ENCODE peak calls at places on chromosome 7, in seven cellular contexts. One of them, this sample, is unnamed.

GRCh38 chr7:116592445-116592844 is 67.6 kb downstream of the CAV1 start:
- DNase-seq in K562: peak; percentile 23
- DNase-seq in HepG2: no peak
- DNase-seq in SK-N-SH: no peak
- DNase-seq in GM12878: no peak
- DNase-seq in H1: no peak
- DNase-seq in HCT116: no peak
- DNase-seq in this sample: no peak

GRCh38 chr7:31651800-31652326 is 35.2 kb upstream of the PPP1R17 start:
- DNase-seq in K562: no peak
- DNase-seq in HepG2: no peak
- DNase-seq in SK-N-SH: no peak
- DNase-seq in HCT116: no peak
- DNase-seq in GM12878: no peak
- DNase-seq in H1: peak; percentile 5
- DNase-seq in this sample: no peak

GRCh38 chr7:118720632-118721031 is 496.1 kb downstream of the ANKRD7 start:
- DNase-seq in GM12878: no peak
- DNase-seq in HCT116: no peak
- DNase-seq in K562: no peak
- DNase-seq in HepG2: no peak
- DNase-seq in H1: no peak
- DNase-seq in SK-N-SH: no peak
- DNase-seq in this sample: no peak

GRCh38 chr7:129008645-129009414 is 46.1 kb downstream of the TNPO3 start:
- DNase-seq in HepG2: no peak
- DNase-seq in H1: no peak
- DNase-seq in K562: no peak
- DNase-seq in HCT116: no peak
- DNase-seq in SK-N-SH: no peak
- DNase-seq in GM12878: peak; percentile 31
- DNase-seq in this sample: no peak

GRCh38 chr7:70693690-70694356 is 438.1 kb upstream of the GALNT17 start:
- DNase-seq in K562: no peak
- DNase-seq in HepG2: no peak
- DNase-seq in SK-N-SH: peak; percentile 96
- DNase-seq in H1: no peak
- DNase-seq in HCT116: no peak
- DNase-seq in GM12878: no peak
- DNase-seq in this sample: peak; percentile 83

GRCh38 chr7:1950623-1951523 is 280.8 kb downstream of the ELFN1 start:
- DNase-seq in HCT116: no peak
- DNase-seq in HepG2: no peak
- DNase-seq in H1: no peak
- DNase-seq in SK-N-SH: peak; percentile 84
- DNase-seq in K562: peak; percentile 71
- DNase-seq in GM12878: no peak
- DNase-seq in this sample: no peak

GRCh38 chr7:139351027-139351426 is 8.7 kb upstream of the LUC7L2 start:
- DNase-seq in HepG2: no peak
- DNase-seq in HCT116: no peak
- DNase-seq in K562: no peak
- DNase-seq in GM12878: no peak
- DNase-seq in SK-N-SH: no peak
- DNase-seq in H1: no peak
- DNase-seq in this sample: no peak

GRCh38 chr7:49125246-49125645 is 200.9 kb downstream of the CDC14C start:
- DNase-seq in H1: no peak
- DNase-seq in GM12878: no peak
- DNase-seq in HepG2: no peak
- DNase-seq in K562: no peak
- DNase-seq in HCT116: no peak
- DNase-seq in SK-N-SH: no peak
- DNase-seq in this sample: no peak

GRCh38 chr7:17940302-17941170 is at the start of gene SNX13:
- DNase-seq in HCT116: peak; percentile 78
- DNase-seq in HepG2: peak; percentile 87
- DNase-seq in GM12878: peak; percentile 41
- DNase-seq in K562: peak; percentile 94
- DNase-seq in SK-N-SH: peak; percentile 98
- DNase-seq in H1: peak; percentile 78
- DNase-seq in this sample: peak; percentile 90

GRCh38 chr7:22563115-22563514 is 63.1 kb upstream of the STEAP1B start:
- DNase-seq in HepG2: no peak
- DNase-seq in K562: peak; percentile 72
- DNase-seq in SK-N-SH: no peak
- DNase-seq in H1: no peak
- DNase-seq in HCT116: no peak
- DNase-seq in GM12878: no peak
- DNase-seq in this sample: no peak

GRCh38 chr7:34128762-34129161 is 223.4 kb downstream of the BMPER start:
- DNase-seq in H1: no peak
- DNase-seq in SK-N-SH: no peak
- DNase-seq in K562: no peak
- DNase-seq in HepG2: no peak
- DNase-seq in GM12878: no peak
- DNase-seq in HCT116: no peak
- DNase-seq in this sample: no peak

GRCh38 chr7:142539901-142540300 is 209.4 kb upstream of the PRSS1 start:
- DNase-seq in SK-N-SH: no peak
- DNase-seq in HepG2: no peak
- DNase-seq in H1: no peak
- DNase-seq in K562: no peak
- DNase-seq in HCT116: no peak
- DNase-seq in GM12878: no peak
- DNase-seq in this sample: no peak

GRCh38 chr7:3404490-3404889 is 103.4 kb downstream of the SDK1 start:
- DNase-seq in H1: no peak
- DNase-seq in SK-N-SH: peak; percentile 67
- DNase-seq in GM12878: no peak
- DNase-seq in HCT116: no peak
- DNase-seq in HepG2: no peak
- DNase-seq in K562: no peak
- DNase-seq in this sample: peak; percentile 82

GRCh38 chr7:2715341-2716231 is 27.6 kb downstream of the AMZ1 start:
- DNase-seq in SK-N-SH: no peak
- DNase-seq in GM12878: no peak
- DNase-seq in K562: no peak
- DNase-seq in HepG2: no peak
- DNase-seq in HCT116: no peak
- DNase-seq in H1: no peak
- DNase-seq in this sample: no peak

GRCh38 chr7:68176974-68177373 is 1180.3 kb downstream of the TYW1 start:
- DNase-seq in HepG2: peak; percentile 65
- DNase-seq in H1: peak; percentile 75
- DNase-seq in GM12878: no peak
- DNase-seq in SK-N-SH: peak; percentile 79
- DNase-seq in K562: peak; percentile 70
- DNase-seq in HCT116: peak; percentile 4
- DNase-seq in this sample: peak; percentile 59

GRCh38 chr7:95737828-95738505 is 34.4 kb upstream of the DYNC1I1 start:
- DNase-seq in H1: no peak
- DNase-seq in GM12878: no peak
- DNase-seq in HCT116: no peak
- DNase-seq in K562: no peak
- DNase-seq in HepG2: no peak
- DNase-seq in SK-N-SH: no peak
- DNase-seq in this sample: no peak

GRCh38 chr7:33918401-33919120 is 13.2 kb downstream of the BMPER start:
- DNase-seq in SK-N-SH: no peak
- DNase-seq in HepG2: no peak
- DNase-seq in GM12878: no peak
- DNase-seq in H1: no peak
- DNase-seq in K562: no peak
- DNase-seq in HCT116: no peak
- DNase-seq in this sample: no peak

GRCh38 chr7:9023895-9024294 is 590.5 kb downstream of the NXPH1 start:
- DNase-seq in H1: no peak
- DNase-seq in HepG2: no peak
- DNase-seq in SK-N-SH: peak; percentile 48
- DNase-seq in K562: no peak
- DNase-seq in HCT116: no peak
- DNase-seq in GM12878: no peak
- DNase-seq in this sample: no peak

GRCh38 chr7:118040562-118040961 is 143.4 kb upstream of the LSM8 start:
- DNase-seq in K562: no peak
- DNase-seq in HepG2: no peak
- DNase-seq in HCT116: no peak
- DNase-seq in GM12878: peak; percentile 25
- DNase-seq in SK-N-SH: no peak
- DNase-seq in H1: no peak
- DNase-seq in this sample: no peak

DNA sequence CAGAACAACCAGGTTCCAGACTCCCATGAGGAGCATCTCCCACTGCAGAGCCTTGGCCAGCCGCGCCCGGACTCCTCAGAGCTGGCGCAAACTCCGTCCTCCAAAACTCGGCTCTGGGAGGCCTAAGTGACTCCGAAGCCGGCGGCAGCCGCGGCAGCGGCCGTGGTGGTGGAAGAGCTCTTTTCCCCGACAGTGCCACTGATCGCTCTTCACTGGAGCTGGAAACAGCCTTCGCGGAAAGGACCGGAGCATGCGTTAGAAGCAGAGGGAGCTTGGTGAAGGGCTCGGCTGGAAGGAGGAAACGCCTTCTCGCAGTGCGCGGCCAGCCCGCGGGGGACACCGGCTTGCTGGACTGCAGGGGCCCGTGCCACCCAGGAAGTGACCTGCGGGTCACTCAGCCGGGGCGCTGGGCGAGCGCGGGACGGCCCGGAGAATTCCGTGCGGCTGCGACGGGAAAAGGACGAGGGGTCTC is 5.0 kb upstream of the HOXA13 start:
- DNase-seq in HCT116: no peak
- DNase-seq in K562: no peak
- DNase-seq in H1: no peak
- DNase-seq in HepG2: no peak
- DNase-seq in SK-N-SH: no peak
- DNase-seq in GM12878: no peak
- DNase-seq in this sample: no peak
- TF ChIP-seq JUND in HCT116: no peak
- TF ChIP-seq JUND in K562: no peak
- TF ChIP-seq JUND in H1: no peak
- TF ChIP-seq JUND in HepG2: no peak
- TF ChIP-seq JUND in SK-N-SH: no peak
- TF ChIP-seq JUND in GM12878: no peak
- TF ChIP-seq JUND in this sample: no peak

GRCh38 chr7:132307465-132307864 is 268.8 kb downstream of the PLXNA4 start:
- DNase-seq in H1: no peak
- DNase-seq in GM12878: no peak
- DNase-seq in HepG2: no peak
- DNase-seq in HCT116: no peak
- DNase-seq in K562: no peak
- DNase-seq in SK-N-SH: peak; percentile 44
- DNase-seq in this sample: no peak
- TF ChIP-seq JUND in H1: no peak
- TF ChIP-seq JUND in GM12878: no peak
- TF ChIP-seq JUND in HepG2: no peak
- TF ChIP-seq JUND in HCT116: no peak
- TF ChIP-seq JUND in K562: no peak
- TF ChIP-seq JUND in SK-N-SH: no peak
- TF ChIP-seq JUND in this sample: no peak

GRCh38 chr7:55052081-55052480 is 33.3 kb downstream of the EGFR start:
- DNase-seq in H1: no peak
- DNase-seq in GM12878: no peak
- DNase-seq in HepG2: no peak
- DNase-seq in HCT116: no peak
- DNase-seq in K562: no peak
- DNase-seq in SK-N-SH: no peak
- DNase-seq in this sample: no peak

GRCh38 chr7:55050286-55050685 is 31.5 kb downstream of the EGFR start:
- DNase-seq in HepG2: no peak
- DNase-seq in K562: no peak
- DNase-seq in H1: no peak
- DNase-seq in HCT116: no peak
- DNase-seq in SK-N-SH: no peak
- DNase-seq in GM12878: no peak
- DNase-seq in this sample: no peak

GRCh38 chr7:55044791-55045190 is 26.0 kb downstream of the EGFR start:
- DNase-seq in K562: no peak
- DNase-seq in GM12878: no peak
- DNase-seq in H1: no peak
- DNase-seq in HepG2: no peak
- DNase-seq in HCT116: no peak
- DNase-seq in SK-N-SH: no peak
- DNase-seq in this sample: no peak

GRCh38 chr7:55046582-55047347 is 27.9 kb downstream of the EGFR start:
- DNase-seq in HCT116: no peak
- DNase-seq in HepG2: no peak
- DNase-seq in GM12878: no peak
- DNase-seq in H1: no peak
- DNase-seq in K562: no peak
- DNase-seq in SK-N-SH: no peak
- DNase-seq in this sample: no peak

GRCh38 chr7:55048221-55048859 is 29.5 kb downstream of the EGFR start:
- DNase-seq in GM12878: no peak
- DNase-seq in HCT116: no peak
- DNase-seq in SK-N-SH: no peak
- DNase-seq in K562: no peak
- DNase-seq in HepG2: peak; percentile 75
- DNase-seq in H1: no peak
- DNase-seq in this sample: peak; percentile 69
- TF ChIP-seq JUND in GM12878: no peak
- TF ChIP-seq JUND in HCT116: no peak
- TF ChIP-seq JUND in SK-N-SH: no peak
- TF ChIP-seq JUND in K562: no peak
- TF ChIP-seq JUND in HepG2: no peak
- TF ChIP-seq JUND in H1: no peak
- TF ChIP-seq JUND in this sample: no peak

GRCh38 chr7:158244430-158244829 is 343.2 kb downstream of the PTPRN2 start:
- DNase-seq in H1: no peak
- DNase-seq in GM12878: no peak
- DNase-seq in SK-N-SH: no peak
- DNase-seq in HepG2: no peak
- DNase-seq in K562: no peak
- DNase-seq in HCT116: no peak
- DNase-seq in this sample: no peak
- TF ChIP-seq JUND in H1: no peak
- TF ChIP-seq JUND in GM12878: no peak
- TF ChIP-seq JUND in SK-N-SH: no peak
- TF ChIP-seq JUND in HepG2: no peak
- TF ChIP-seq JUND in K562: no peak
- TF ChIP-seq JUND in HCT116: no peak
- TF ChIP-seq JUND in this sample: no peak

GRCh38 chr7:138303230-138304070 is 156.6 kb upstream of the TRIM24 start:
- DNase-seq in SK-N-SH: no peak
- DNase-seq in H1: no peak
- DNase-seq in HCT116: no peak
- DNase-seq in HepG2: no peak
- DNase-seq in K562: no peak
- DNase-seq in GM12878: no peak
- DNase-seq in this sample: no peak
- TF ChIP-seq JUND in SK-N-SH: no peak
- TF ChIP-seq JUND in H1: no peak
- TF ChIP-seq JUND in HCT116: no peak
- TF ChIP-seq JUND in HepG2: no peak
- TF ChIP-seq JUND in K562: no peak
- TF ChIP-seq JUND in GM12878: no peak
- TF ChIP-seq JUND in this sample: no peak